ENCODE peak calls at places on chromosomes 13 and 19, in five cellular contexts. E is heart left ventricle, G is endodermal cell, I is uterus, H is fibroblast of lung. N is an unnamed sample.

GRCh38 chr19:13029893-13030292 is 34.6 kb downstream of the NFIX start:
- DNase-seq in E (peak; percentile 50), G (peak; percentile 79), I (no peak), H (no peak), N (no peak)

GRCh38 chr19:24101459-24102122 is 14.6 kb downstream of the ZNF254 start:
- DNase-seq in E (no peak), G (no peak), I (no peak), H (peak; percentile 33), N (no peak)

GRCh38 chr19:17235618-17236413 is 9.8 kb downstream of the OCEL1 start:
- DNase-seq in E (peak; percentile 84), G (peak; percentile 85), I (peak; percentile 62), H (peak; percentile 78), N (peak; percentile 77)

GRCh38 chr13:26946675-26947342 is 186.2 kb upstream of the GPR12 start:
- DNase-seq in E (no peak), G (no peak), I (no peak), H (peak; percentile 48), N (peak; percentile 19)

GRCh38 chr19:1746401-1747284 is 6.7 kb upstream of the ONECUT3 start:
- DNase-seq in E (no peak), G (peak; percentile 74), I (no peak), H (peak; percentile 26), N (no peak)

GRCh38 chr19:9139609-9140158 is 513 bp upstream of the ZNF317 start:
- DNase-seq in E (no peak), G (no peak), I (no peak), H (no peak), N (no peak)

GRCh38 chr19:16825312-16826168 is 3.7 kb upstream of the SIN3B start:
- DNase-seq in E (peak; percentile 70), G (peak; percentile 86), I (peak; percentile 86), H (peak; percentile 79), N (no peak)

GRCh38 chr19:7970716-7971448 is 27.4 kb upstream of the TIMM44 start:
- DNase-seq in E (no peak), G (peak; percentile 91), I (no peak), H (peak; percentile 14), N (no peak)

GRCh38 chr19:5983367-5983955 is 5.5 kb upstream of the RANBP3 start:
- DNase-seq in E (peak; percentile 27), G (no peak), I (no peak), H (no peak), N (no peak)

GRCh38 chr13:102847272-102848234 is 1.7 kb downstream of the ERCC5 start:
- DNase-seq in E (no peak), G (no peak), I (no peak), H (peak; percentile 35), N (no peak)

GRCh38 chr19:33344611-33345010 is 28.9 kb upstream of the CEBPG start:
- DNase-seq in E (no peak), G (no peak), I (no peak), H (no peak), N (no peak)

GRCh38 chr19:54674021-54674617 is 11.3 kb downstream of the LILRB4 start:
- DNase-seq in E (no peak), G (no peak), I (no peak), H (no peak), N (no peak)

GRCh38 chr13:30774214-30774730 is 38.9 kb downstream of the ALOX5AP start:
- DNase-seq in E (no peak), G (no peak), I (no peak), H (no peak), N (no peak)

GRCh38 chr19:2983351-2984195 is 6.2 kb downstream of the TLE6 start:
- DNase-seq in E (peak; percentile 83), G (no peak), I (peak; percentile 81), H (peak; percentile 78), N (no peak)

GRCh38 chr13:32378012-32378411 is 49.9 kb downstream of the N4BP2L1 start:
- DNase-seq in E (no peak), G (no peak), I (no peak), H (no peak), N (no peak)

GRCh38 chr13:47287291-47287751 is 390.5 kb upstream of the HTR2A start:
- DNase-seq in E (no peak), G (no peak), I (no peak), H (peak; percentile 83), N (no peak)

GRCh38 chr13:48595330-48596127 is 58.2 kb upstream of the CYSLTR2 start:
- DNase-seq in E (peak; percentile 76), G (peak; percentile 83), I (peak; percentile 66), H (peak; percentile 65), N (peak; percentile 47)

GRCh38 chr19:20179946-20180345 is 12.9 kb downstream of the ZNF486 start:
- DNase-seq in E (no peak), G (no peak), I (peak; percentile 39), H (peak; percentile 7), N (no peak)

GRCh38 chr19:46147791-46148288 is at the start of gene IGFL2:
- DNase-seq in E (no peak), G (no peak), I (no peak), H (peak; percentile 73), N (no peak)

GRCh38 chr13:30453727-30454126 is 12.0 kb downstream of the HMGB1 start:
- DNase-seq in E (no peak), G (no peak), I (no peak), H (no peak), N (no peak)

GRCh38 chr13:100890645-100891044 is 216.1 kb upstream of the TMTC4 start:
- DNase-seq in E (no peak), G (no peak), I (no peak), H (no peak), N (no peak)

GRCh38 chr13:42893346-42893745 is 98.7 kb downstream of the EPSTI1 start:
- DNase-seq in E (no peak), G (no peak), I (peak; percentile 23), H (peak; percentile 34), N (no peak)

GRCh38 chr13:77028202-77028601 is 1.2 kb upstream of the FBXL3 start:
- DNase-seq in E (peak; percentile 57), G (no peak), I (peak; percentile 68), H (peak; percentile 49), N (no peak)

GRCh38 chr19:1980068-1980467 is 35.4 kb downstream of the BTBD2 start:
- DNase-seq in E (no peak), G (no peak), I (no peak), H (no peak), N (no peak)

GRCh38 chr19:13965926-13966683 is 13.8 kb downstream of the DCAF15 start:
- DNase-seq in E (no peak), G (peak; percentile 48), I (no peak), H (no peak), N (no peak)

GRCh38 chr19:51615991-51616390 is 14.2 kb downstream of the SIGLEC5 start:
- DNase-seq in E (no peak), G (no peak), I (no peak), H (no peak), N (no peak)
- H3K27me3 ChIP-seq in E (no peaks in the 10 kb centered on the region), G (peaks cover 6% of the 10 kb centered on the region), I (no peaks in the 10 kb centered on the region), H (no peaks in the 10 kb centered on the region), N (no peaks in the 10 kb centered on the region)

GRCh38 chr13:53338760-53339159 is 310.1 kb downstream of the OLFM4 start:
- DNase-seq in E (no peak), G (no peak), I (no peak), H (no peak), N (no peak)

GRCh38 chr13:53340505-53341143 is 312.0 kb downstream of the OLFM4 start:
- DNase-seq in E (no peak), G (no peak), I (no peak), H (no peak), N (no peak)

GRCh38 chr13:53343345-53343744 is 314.7 kb downstream of the OLFM4 start:
- DNase-seq in E (no peak), G (peak; percentile 91), I (no peak), H (no peak), N (no peak)

GRCh38 chr13:53341144-53341510 is 312.5 kb downstream of the OLFM4 start:
- DNase-seq in E (no peak), G (no peak), I (no peak), H (no peak), N (no peak)

DNA sequence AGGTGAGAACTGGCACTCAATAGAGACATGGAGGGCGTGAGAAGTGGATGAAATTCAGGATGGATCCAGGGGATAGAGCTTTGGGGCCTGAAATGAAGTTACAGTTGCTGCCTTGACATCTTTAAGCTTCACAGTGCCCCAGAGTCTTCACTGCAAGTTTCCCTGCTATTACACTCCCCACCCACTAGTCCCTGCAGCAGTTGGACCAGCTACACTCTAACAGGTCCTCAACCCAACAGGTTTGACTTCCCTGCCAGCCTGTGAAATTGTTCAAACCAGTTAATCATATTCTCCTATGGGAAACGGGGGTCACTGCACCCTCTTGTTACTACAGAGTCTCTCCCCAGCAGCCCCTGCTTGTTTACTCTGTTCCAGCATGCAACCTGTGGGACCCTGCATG is 314.0 kb downstream of the OLFM4 start:
- DNase-seq in E (no peak), G (peak; percentile 73), I (no peak), H (no peak), N (no peak)
- TF ChIP-seq CTCF in E (no peak), G (peak; percentile 51), I (no peak), H (no peak), N (no peak)

GRCh38 chr13:98534821-98535220 is 42.1 kb downstream of the STK24 start:
- DNase-seq in E (no peak), G (no peak), I (no peak), H (no peak), N (no peak)
- H3K4me1 ChIP-seq in E (peaks cover 21% of the 10 kb centered on the region), G (no peaks in the 10 kb centered on the region), I (peaks cover 8% of the 10 kb centered on the region), H (peaks cover 4% of the 10 kb centered on the region), N (peaks cover 24% of the 10 kb centered on the region)

GRCh38 chr13:28384789-28385188 is 110.1 kb downstream of the FLT1 start:
- DNase-seq in E (no peak), G (no peak), I (no peak), H (no peak), N (no peak)

GRCh38 chr13:28387740-28388501 is 107.0 kb downstream of the FLT1 start:
- DNase-seq in E (no peak), G (no peak), I (no peak), H (no peak), N (no peak)

GRCh38 chr13:28380319-28380718 is 114.6 kb downstream of the FLT1 start:
- DNase-seq in E (no peak), G (no peak), I (no peak), H (no peak), N (no peak)

GRCh38 chr13:28379371-28380083 is 115.4 kb downstream of the FLT1 start:
- DNase-seq in E (no peak), G (no peak), I (no peak), H (no peak), N (peak; percentile 12)

GRCh38 chr13:28385362-28385761 is 109.6 kb downstream of the FLT1 start:
- DNase-seq in E (no peak), G (no peak), I (no peak), H (no peak), N (no peak)
- H3K27me3 ChIP-seq in E (no peaks in the 10 kb centered on the region), G (no peaks in the 10 kb centered on the region), I (no peaks in the 10 kb centered on the region), H (no peaks in the 10 kb centered on the region), N (no peaks in the 10 kb centered on the region)

GRCh38 chr19:49801966-49802661 is 11.0 kb downstream of the FUZ start:
- DNase-seq in E (peak; percentile 96), G (peak; percentile 94), I (peak; percentile 96), H (peak; percentile 84), N (peak; percentile 85)
- TF ChIP-seq CTCF in E (peak; percentile 20), G (peak; percentile 40), I (peak; percentile 74), H (peak; percentile 48), N (no peak)